ENCODE peak calls at places on chromosomes 11 and 22, in six cellular contexts. F is brain microvascular endothelial cell, M is fibroblast of the aortic adventitia, B is AG04450, I is transverse colon, V is body of pancreas. T is an unnamed sample.

GRCh38 chr11:13769188-13769587 is 100.7 kb downstream of the FAR1 start:
- DNase-seq in I (no peak), B (no peak), M (no peak), F (no peak), V (no peak), T (no peak)

GRCh38 chr22:46538816-46539163 is 1.4 kb upstream of the CELSR1 start:
- DNase-seq in I (no peak), M (peak), F (peak), B (no peak), V (peak), T (no peak)

GRCh38 chr11:83449338-83449913 is 163.3 kb upstream of the CCDC90B start:
- DNase-seq in V (no peak), F (no peak), M (no peak), I (no peak), B (no peak), T (no peak)

GRCh38 chr11:106088896-106089295 is 11.4 kb downstream of the AASDHPPT start:
- DNase-seq in B (no peak), V (no peak), F (peak), M (no peak), I (no peak), T (peak)

GRCh38 chr11:45145421-45146071 is 893 bp upstream of the PRDM11 start:
- DNase-seq in I (peak), V (peak), B (no peak), M (peak), F (peak), T (peak)

GRCh38 chr11:44138286-44138685 is 42.8 kb downstream of the EXT2 start:
- DNase-seq in V (no peak), M (peak), I (no peak), B (no peak), F (no peak), T (no peak)

GRCh38 chr11:127259118-127259517 is 258.5 kb upstream of the KIRREL3 start:
- DNase-seq in B (no peak), I (no peak), M (no peak), V (no peak), F (no peak), T (no peak)

GRCh38 chr22:19977296-19978243 is 36.0 kb upstream of the TXNRD2 start:
- DNase-seq in B (no peak), F (no peak), I (no peak), V (no peak), M (no peak), T (no peak)

GRCh38 chr11:120239713-120240640 is at the start of gene POU2F3:
- DNase-seq in M (no peak), V (peak), B (no peak), F (no peak), I (no peak), T (no peak)

GRCh38 chr22:39241632-39242388 is 3.0 kb downstream of the PDGFB start:
- DNase-seq in F (no peak), I (no peak), B (no peak), V (no peak), M (no peak), T (no peak)

GRCh38 chr11:123357990-123358827 is 71.9 kb upstream of the GRAMD1B start:
- DNase-seq in B (no peak), M (peak), V (no peak), F (no peak), I (peak), T (peak)

GRCh38 chr11:126956664-126957063 is 43.9 kb downstream of the KIRREL3 start:
- DNase-seq in M (no peak), F (no peak), I (peak), B (no peak), V (no peak), T (no peak)

GRCh38 chr11:110529043-110529442 is 99.3 kb downstream of the FDX1 start:
- DNase-seq in B (no peak), M (peak), V (no peak), I (no peak), F (peak), T (peak)

GRCh38 chr11:64331569-64332371 is 8.2 kb upstream of the CCDC88B start:
- DNase-seq in B (peak), F (peak), I (peak), M (peak), V (peak), T (peak)

GRCh38 chr11:1746956-1747752 is 3.2 kb downstream of the IFITM10 start:
- DNase-seq in B (no peak), I (no peak), V (no peak), M (no peak), F (no peak), T (no peak)

GRCh38 chr22:23387827-23388491 is 192.1 kb downstream of the IGLL1 start:
- DNase-seq in I (no peak), B (no peak), V (no peak), M (no peak), F (no peak), T (no peak)

GRCh38 chr22:36471341-36471821 is 10.1 kb downstream of the TXN2 start:
- DNase-seq in V (no peak), I (no peak), M (peak), F (peak), B (no peak), T (peak)

GRCh38 chr11:103798456-103798855 is 238.0 kb upstream of the DDI1 start:
- DNase-seq in V (no peak), B (no peak), I (no peak), M (peak), F (no peak), T (no peak)

GRCh38 chr22:40237788-40238424 is 60.2 kb downstream of the TNRC6B start:
- DNase-seq in F (peak), B (no peak), I (no peak), V (no peak), M (no peak), T (no peak)

GRCh38 chr11:94794287-94795168 is 26.4 kb downstream of the AMOTL1 start:
- DNase-seq in V (peak), F (peak), B (peak), I (no peak), M (peak), T (peak)

GRCh38 chr11:117192401-117192875 is 6.7 kb upstream of the TAGLN start:
- DNase-seq in B (no peak), V (no peak), I (no peak), M (no peak), F (no peak), T (no peak)

GRCh38 chr11:120032766-120033390 is 105.0 kb downstream of the TRIM29 start:
- DNase-seq in M (no peak), V (no peak), F (no peak), B (no peak), I (no peak), T (no peak)

GRCh38 chr11:79402912-79403311 is 37.9 kb downstream of the TENM4 start:
- DNase-seq in M (no peak), F (no peak), B (no peak), I (no peak), V (no peak), T (no peak)

GRCh38 chr11:104926771-104927470 is 28.7 kb upstream of the CASP12 start:
- DNase-seq in V (no peak), B (no peak), F (peak), I (no peak), M (no peak), T (no peak)

GRCh38 chr11:76824083-76824939 is 36.4 kb upstream of the ACER3 start:
- DNase-seq in B (no peak), I (no peak), V (no peak), M (peak), F (no peak), T (no peak)

GRCh38 chr11:124310746-124311145 is 3.0 kb downstream of the OR8D1 start:
- DNase-seq in V (no peak), F (no peak), M (peak), I (no peak), B (no peak), T (peak)

GRCh38 chr22:22593964-22594656 is 35.0 kb upstream of the PRAME start:
- DNase-seq in V (peak), F (peak), M (peak), I (peak), B (peak), T (peak)

DNA sequence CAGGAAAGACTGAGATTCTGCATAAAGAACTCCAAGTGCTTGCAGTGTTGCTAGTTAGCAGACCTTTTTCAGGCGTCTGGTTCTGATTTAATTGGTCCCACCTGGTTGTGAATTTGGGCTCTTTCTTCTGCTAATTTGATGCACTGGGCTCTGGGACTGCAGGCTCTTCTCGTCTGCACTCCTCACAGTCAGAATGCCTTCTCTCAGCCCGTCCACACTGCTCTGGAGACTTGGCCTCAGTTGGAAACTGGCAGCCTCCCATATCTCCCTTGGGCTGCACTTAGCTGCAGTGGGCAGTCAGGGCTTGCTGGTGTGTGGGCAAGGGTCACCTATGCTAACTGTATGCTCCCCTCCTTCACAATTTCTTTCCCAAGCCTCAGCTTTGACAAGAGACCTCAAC is 1.5 kb downstream of the TRIM6 start:
- DNase-seq in B (no peak), I (no peak), M (no peak), V (no peak), F (no peak), T (no peak)
- H3K4me3 ChIP-seq in B (no peak), I (no peak), M (peak), V (no peak), F (no peak), T (peak)

DNA sequence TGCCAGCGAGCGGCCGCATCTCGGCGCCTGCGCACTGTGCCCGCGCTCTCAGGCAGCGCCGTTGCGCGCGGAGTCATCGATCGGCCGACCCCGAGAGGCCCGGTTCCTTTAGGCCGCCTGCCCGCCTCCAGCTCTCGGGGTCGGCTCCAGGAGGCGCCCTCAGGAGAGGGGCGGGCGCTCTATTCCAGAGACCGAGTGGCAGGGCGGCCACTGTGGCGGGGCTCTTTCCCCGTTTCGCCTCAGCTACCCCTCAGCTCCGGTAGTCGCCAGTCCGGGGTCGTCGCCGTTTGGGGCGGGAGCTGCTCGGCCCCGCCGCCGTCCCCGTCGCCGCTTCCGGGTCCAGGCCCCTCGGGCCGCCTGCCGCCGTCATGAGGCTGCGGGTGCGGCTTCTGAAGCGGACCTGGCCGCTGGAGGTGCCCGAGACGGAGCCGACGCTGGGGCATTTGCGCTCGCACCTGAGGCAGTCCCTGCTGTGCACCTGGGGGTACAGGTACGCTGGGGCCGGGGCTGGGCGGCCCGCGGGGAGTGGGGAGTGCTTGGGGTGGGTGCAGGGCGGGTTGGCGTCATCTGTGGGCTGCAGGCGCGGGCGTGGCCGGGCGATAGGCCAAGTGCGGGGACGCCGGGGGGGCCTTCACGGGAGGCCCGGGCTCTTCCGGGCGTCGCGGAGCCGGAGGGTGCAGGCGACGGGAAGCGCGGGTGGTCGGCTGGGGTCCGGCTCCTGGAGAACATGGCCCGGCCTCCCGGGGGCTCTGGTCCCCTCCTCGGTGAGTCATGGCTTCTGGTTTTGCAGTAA is at the start of gene FBXO7:
- DNase-seq in V (peak), I (peak), B (peak), M (peak), F (peak), T (peak)
- TF ChIP-seq CTCF in V (no peak), I (peak), B (peak), M (peak), F (peak), T (peak)

GRCh38 chr11:98455500-98456186 is 565.1 kb upstream of the CNTN5 start:
- DNase-seq in B (no peak), V (no peak), F (no peak), M (no peak), I (no peak), T (no peak)

GRCh38 chr11:98456281-98456680 is 564.5 kb upstream of the CNTN5 start:
- DNase-seq in F (no peak), M (no peak), B (no peak), I (no peak), V (no peak), T (no peak)

GRCh38 chr11:98453378-98453777 is 567.4 kb upstream of the CNTN5 start:
- DNase-seq in M (no peak), I (no peak), V (no peak), B (no peak), F (no peak), T (no peak)
- H3K4me3 ChIP-seq in M (no peak), I (no peak), V (no peak), B (no peak), F (no peak), T (no peak)

GRCh38 chr22:50171965-50172421 is 1.5 kb downstream of the PANX2 start:
- DNase-seq in I (no peak), M (no peak), F (no peak), V (no peak), B (no peak), T (no peak)
- TF ChIP-seq CTCF in I (no peak), M (no peak), F (no peak), V (no peak), B (no peak), T (no peak)

DNA sequence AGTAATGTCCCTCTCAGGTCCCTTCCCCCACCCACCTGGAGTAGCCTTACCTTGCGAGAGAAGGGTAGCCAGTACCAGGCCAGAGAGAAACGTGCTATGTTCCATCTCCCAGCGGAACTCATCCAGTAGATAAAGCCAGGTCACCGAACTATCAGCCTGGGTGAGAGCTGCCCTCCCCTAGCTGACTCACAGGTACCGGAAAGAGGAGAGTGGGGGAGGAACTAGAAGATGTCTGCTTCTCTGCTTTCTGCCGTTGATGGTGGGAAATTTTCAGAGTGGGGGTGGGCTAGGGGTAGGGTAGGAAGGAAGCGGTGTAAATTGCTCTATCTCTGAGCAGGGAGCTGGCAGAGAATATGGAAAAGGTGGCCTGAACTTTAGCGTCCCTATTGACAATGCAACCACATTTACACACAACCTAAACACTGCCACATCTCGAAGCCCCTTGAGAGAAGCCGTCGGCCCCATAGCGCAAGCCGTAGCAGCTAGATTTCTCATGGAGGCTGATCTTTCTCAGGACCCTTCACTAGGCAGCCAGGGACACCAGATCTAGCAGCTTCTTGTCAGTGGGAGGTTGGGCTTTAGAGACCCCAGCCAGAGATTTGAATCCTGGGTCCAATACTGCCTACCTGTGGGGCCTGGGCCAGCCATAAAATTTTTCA is at the start of gene CD3D:
- DNase-seq in I (no peak), M (no peak), F (no peak), B (no peak), V (no peak), T (no peak)
- H3K4me3 ChIP-seq in I (no peak), M (no peak), F (no peak), B (no peak), V (no peak), T (no peak)

DNA sequence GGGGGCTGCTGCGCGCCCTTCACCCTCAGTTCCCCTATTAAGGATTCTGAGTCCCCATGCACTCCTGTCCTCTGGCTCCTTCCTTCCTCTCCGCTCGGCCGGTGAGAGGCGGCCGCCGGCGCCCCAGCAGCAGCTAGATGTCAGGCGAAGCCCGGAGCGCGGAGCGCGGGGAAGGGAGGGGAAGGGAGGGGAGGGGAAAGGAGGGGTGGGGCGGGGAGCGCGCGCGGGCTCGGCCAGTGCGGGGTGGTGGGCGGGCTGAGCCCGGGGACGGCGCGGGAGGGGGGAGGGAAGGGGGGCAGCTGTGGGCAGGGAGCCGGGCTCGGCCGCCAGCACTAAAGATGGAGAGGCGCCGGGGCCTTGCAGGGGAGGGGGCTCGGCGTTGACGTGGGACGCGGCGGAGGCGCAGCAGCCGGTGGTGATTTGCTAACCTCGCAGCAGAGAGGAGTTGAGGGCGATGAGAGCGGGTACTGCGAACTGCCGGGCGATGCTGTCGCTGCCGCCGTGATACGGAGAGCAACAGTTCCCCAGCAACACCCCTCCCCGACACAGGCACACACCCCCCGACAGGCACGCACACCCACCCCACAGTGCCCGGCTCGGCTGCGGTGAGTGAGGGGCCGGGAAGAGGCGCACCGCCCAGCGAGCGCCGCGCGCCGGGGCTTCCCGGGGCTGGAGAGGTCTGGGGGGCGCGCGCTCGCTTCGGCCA is at the start of gene ZBTB16:
- DNase-seq in I (peak), B (no peak), M (no peak), F (no peak), V (peak), T (peak)
- TF ChIP-seq CTCF in I (peak), B (no peak), M (no peak), F (no peak), V (peak), T (peak)

GRCh38 chr22:17152971-17153370 is 6.1 kb downstream of the HDHD5 start:
- DNase-seq in I (peak), F (no peak), M (no peak), V (peak), B (no peak), T (no peak)
- H3K4me3 ChIP-seq in I (no peak), F (no peak), M (no peak), V (no peak), B (no peak), T (no peak)

GRCh38 chr22:44085743-44086741 is 61.9 kb downstream of the PARVB start:
- DNase-seq in B (no peak), M (peak), V (peak), F (peak), I (peak), T (peak)
- TF ChIP-seq CTCF in B (peak), M (peak), V (no peak), F (peak), I (peak), T (peak)

GRCh38 chr11:61667684-61668320 is 12.4 kb upstream of the DAGLA start:
- DNase-seq in F (no peak), B (no peak), M (no peak), I (no peak), V (no peak), T (no peak)
- H3K4me3 ChIP-seq in F (no peak), B (no peak), M (no peak), I (no peak), V (no peak), T (no peak)

DNA sequence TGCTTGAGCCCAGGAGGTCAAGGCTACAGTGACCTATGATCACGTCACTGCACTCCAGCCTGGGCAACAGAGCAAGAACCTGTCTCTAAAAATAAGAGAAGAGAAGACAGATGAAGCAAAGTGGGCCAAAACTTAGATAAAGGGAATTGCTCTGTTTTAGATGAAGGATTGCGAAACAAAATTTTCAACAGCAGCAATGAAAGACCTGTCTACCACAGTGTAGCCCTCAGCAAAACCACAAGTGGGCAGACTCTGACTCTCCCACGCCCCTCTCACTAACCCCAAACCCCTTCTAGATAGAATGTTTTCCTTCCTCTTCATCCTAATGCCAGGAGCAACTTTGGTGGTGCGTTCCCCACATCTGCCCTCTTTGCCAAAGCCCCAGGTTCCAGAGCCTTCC is 105.6 kb upstream of the ALDH3B2 start:
- DNase-seq in M (peak), F (no peak), B (no peak), V (no peak), I (no peak), T (no peak)
- TF ChIP-seq CTCF in M (no peak), F (no peak), B (no peak), V (no peak), I (no peak), T (no peak)

T was measured in astrocyte of the spinal cord.